ENCODE peak calls at places on chromosomes 13 and 19, in seven cellular contexts. One of them, this sample, is unnamed.

GRCh38 chr13:98942997-98943396 is 34.9 kb downstream of the DOCK9 start:
- DNase-seq in fibroblast of pulmonary artery: no peak
- DNase-seq in choroid plexus epithelial cell: no peak
- DNase-seq in AG09309: no peak
- DNase-seq in AG09319: no peak
- DNase-seq in brain microvascular endothelial cell: no peak
- DNase-seq in AG04449: no peak
- DNase-seq in this sample: no peak

GRCh38 chr13:108086678-108087077 is 128.7 kb downstream of the LIG4 start:
- DNase-seq in fibroblast of pulmonary artery: peak
- DNase-seq in choroid plexus epithelial cell: peak
- DNase-seq in AG09309: peak
- DNase-seq in AG09319: no peak
- DNase-seq in brain microvascular endothelial cell: peak
- DNase-seq in AG04449: no peak
- DNase-seq in this sample: peak

GRCh38 chr13:58955546-58956385 is 1208.0 kb downstream of the DIAPH3 start:
- DNase-seq in fibroblast of pulmonary artery: no peak
- DNase-seq in choroid plexus epithelial cell: no peak
- DNase-seq in AG09309: no peak
- DNase-seq in AG09319: no peak
- DNase-seq in brain microvascular endothelial cell: no peak
- DNase-seq in AG04449: no peak
- DNase-seq in this sample: no peak

GRCh38 chr13:42047561-42048322 is 706 bp upstream of the DGKH start:
- DNase-seq in fibroblast of pulmonary artery: peak
- DNase-seq in choroid plexus epithelial cell: peak
- DNase-seq in AG09309: no peak
- DNase-seq in AG09319: no peak
- DNase-seq in brain microvascular endothelial cell: peak
- DNase-seq in AG04449: no peak
- DNase-seq in this sample: peak

GRCh38 chr19:47036233-47036651 is 12.2 kb downstream of the TMEM160 start:
- DNase-seq in fibroblast of pulmonary artery: no peak
- DNase-seq in choroid plexus epithelial cell: no peak
- DNase-seq in AG09309: no peak
- DNase-seq in AG09319: no peak
- DNase-seq in brain microvascular endothelial cell: no peak
- DNase-seq in AG04449: no peak
- DNase-seq in this sample: peak

GRCh38 chr19:39471756-39472536 is 8.7 kb upstream of the TIMM50 start:
- DNase-seq in fibroblast of pulmonary artery: no peak
- DNase-seq in choroid plexus epithelial cell: no peak
- DNase-seq in AG09309: no peak
- DNase-seq in AG09319: no peak
- DNase-seq in brain microvascular endothelial cell: no peak
- DNase-seq in AG04449: no peak
- DNase-seq in this sample: no peak

GRCh38 chr19:53102701-53103140 is 501 bp downstream of the ZNF160 start:
- DNase-seq in fibroblast of pulmonary artery: peak
- DNase-seq in choroid plexus epithelial cell: peak
- DNase-seq in AG09309: no peak
- DNase-seq in AG09319: no peak
- DNase-seq in brain microvascular endothelial cell: peak
- DNase-seq in AG04449: no peak
- DNase-seq in this sample: peak

GRCh38 chr13:99384468-99384867 is 77.3 kb upstream of the GPR183 start:
- DNase-seq in fibroblast of pulmonary artery: no peak
- DNase-seq in choroid plexus epithelial cell: no peak
- DNase-seq in AG09309: no peak
- DNase-seq in AG09319: no peak
- DNase-seq in brain microvascular endothelial cell: no peak
- DNase-seq in AG04449: no peak
- DNase-seq in this sample: no peak

GRCh38 chr19:9720541-9720940 is 45.6 kb upstream of the ZNF562 start:
- DNase-seq in fibroblast of pulmonary artery: no peak
- DNase-seq in choroid plexus epithelial cell: no peak
- DNase-seq in AG09309: no peak
- DNase-seq in AG09319: no peak
- DNase-seq in brain microvascular endothelial cell: no peak
- DNase-seq in AG04449: no peak
- DNase-seq in this sample: no peak

GRCh38 chr19:49997709-49998108 is 27.5 kb downstream of the VRK3 start:
- DNase-seq in fibroblast of pulmonary artery: peak
- DNase-seq in choroid plexus epithelial cell: peak
- DNase-seq in AG09309: no peak
- DNase-seq in AG09319: no peak
- DNase-seq in brain microvascular endothelial cell: peak
- DNase-seq in AG04449: no peak
- DNase-seq in this sample: peak

GRCh38 chr13:48985751-48986150 is 10.0 kb downstream of the FNDC3A start:
- DNase-seq in fibroblast of pulmonary artery: no peak
- DNase-seq in choroid plexus epithelial cell: no peak
- DNase-seq in AG09309: no peak
- DNase-seq in AG09319: no peak
- DNase-seq in brain microvascular endothelial cell: no peak
- DNase-seq in AG04449: no peak
- DNase-seq in this sample: no peak

GRCh38 chr19:42289556-42290041 is 12.3 kb upstream of the PRR19 start:
- DNase-seq in fibroblast of pulmonary artery: no peak
- DNase-seq in choroid plexus epithelial cell: no peak
- DNase-seq in AG09309: no peak
- DNase-seq in AG09319: no peak
- DNase-seq in brain microvascular endothelial cell: no peak
- DNase-seq in AG04449: no peak
- DNase-seq in this sample: no peak

DNA sequence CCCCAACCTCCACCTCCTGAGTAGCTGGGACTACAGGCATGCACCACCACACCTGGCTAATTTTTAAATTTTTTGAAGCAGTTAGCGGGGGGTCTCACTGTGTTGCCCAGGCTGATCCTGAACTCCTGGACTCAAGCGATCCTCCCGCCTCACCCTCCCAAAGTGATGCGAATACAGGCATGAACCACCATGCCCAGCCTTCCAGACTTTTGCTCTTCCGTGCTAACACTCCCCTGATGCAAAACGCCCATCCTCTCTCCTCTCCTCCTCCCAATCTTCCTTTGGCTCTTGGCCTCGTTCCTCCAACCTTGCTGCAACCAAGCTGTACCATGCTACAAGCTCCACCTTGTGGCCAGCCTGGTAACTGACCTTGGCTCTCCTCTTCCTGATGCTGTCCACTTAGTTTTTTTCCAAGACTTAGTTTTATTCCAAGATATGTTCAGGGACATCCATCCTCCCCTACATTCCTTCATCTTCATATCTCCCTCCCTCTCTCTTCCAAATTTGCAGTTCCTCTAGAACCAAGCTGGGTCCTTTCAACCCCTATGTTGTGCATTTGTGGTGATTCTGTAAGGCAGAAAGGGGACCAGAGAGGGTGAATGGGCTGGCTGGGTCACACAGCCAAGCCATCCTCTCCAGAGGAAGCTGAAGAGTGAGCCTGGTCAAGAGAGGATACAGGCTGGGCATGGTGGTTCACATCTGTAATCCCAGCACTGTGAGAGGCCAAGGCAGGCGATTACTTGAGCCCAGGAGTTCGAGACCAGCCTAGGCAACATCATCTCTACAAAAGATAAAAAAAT is 32.8 kb downstream of the TINCR start:
- DNase-seq in fibroblast of pulmonary artery: no peak
- DNase-seq in choroid plexus epithelial cell: peak
- DNase-seq in AG09309: no peak
- DNase-seq in AG09319: no peak
- DNase-seq in brain microvascular endothelial cell: no peak
- DNase-seq in AG04449: no peak
- DNase-seq in this sample: peak
- TF ChIP-seq CTCF in fibroblast of pulmonary artery: peak
- TF ChIP-seq CTCF in choroid plexus epithelial cell: peak
- TF ChIP-seq CTCF in AG09309: peak
- TF ChIP-seq CTCF in AG09319: peak
- TF ChIP-seq CTCF in brain microvascular endothelial cell: peak
- TF ChIP-seq CTCF in AG04449: peak
- TF ChIP-seq CTCF in this sample: peak

GRCh38 chr19:56076413-56076998 is 44.6 kb downstream of the ZNF787 start:
- DNase-seq in fibroblast of pulmonary artery: peak
- DNase-seq in choroid plexus epithelial cell: peak
- DNase-seq in AG09309: peak
- DNase-seq in AG09319: peak
- DNase-seq in brain microvascular endothelial cell: peak
- DNase-seq in AG04449: peak
- DNase-seq in this sample: peak
- TF ChIP-seq CTCF in fibroblast of pulmonary artery: peak
- TF ChIP-seq CTCF in choroid plexus epithelial cell: peak
- TF ChIP-seq CTCF in AG09309: peak
- TF ChIP-seq CTCF in AG09319: peak
- TF ChIP-seq CTCF in brain microvascular endothelial cell: peak
- TF ChIP-seq CTCF in AG04449: peak
- TF ChIP-seq CTCF in this sample: peak

DNA sequence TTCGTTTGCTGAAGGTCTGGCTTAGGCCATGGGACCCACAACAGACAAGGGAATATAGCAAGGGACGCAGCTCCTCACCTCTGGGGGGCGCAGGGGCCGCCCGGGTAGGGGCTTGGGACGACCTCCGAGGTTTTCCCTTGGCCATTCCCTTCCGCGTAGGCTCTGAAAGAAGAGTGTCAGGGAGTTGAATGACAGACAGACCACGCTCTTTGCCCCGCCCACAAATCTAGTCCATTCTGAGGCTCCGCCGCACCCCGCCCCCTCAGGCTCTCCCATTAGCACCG is 11.4 kb upstream of the ZNF414 start:
- DNase-seq in fibroblast of pulmonary artery: no peak
- DNase-seq in choroid plexus epithelial cell: no peak
- DNase-seq in AG09309: no peak
- DNase-seq in AG09319: no peak
- DNase-seq in brain microvascular endothelial cell: no peak
- DNase-seq in AG04449: no peak
- DNase-seq in this sample: no peak
- TF ChIP-seq CTCF in fibroblast of pulmonary artery: peak
- TF ChIP-seq CTCF in choroid plexus epithelial cell: peak
- TF ChIP-seq CTCF in AG09309: peak
- TF ChIP-seq CTCF in AG09319: peak
- TF ChIP-seq CTCF in brain microvascular endothelial cell: peak
- TF ChIP-seq CTCF in AG04449: peak
- TF ChIP-seq CTCF in this sample: no peak

GRCh38 chr19:56155124-56155687 is 14.1 kb downstream of the ZNF444 start:
- DNase-seq in fibroblast of pulmonary artery: no peak
- DNase-seq in choroid plexus epithelial cell: peak
- DNase-seq in AG09309: no peak
- DNase-seq in AG09319: no peak
- DNase-seq in brain microvascular endothelial cell: no peak
- DNase-seq in AG04449: no peak
- DNase-seq in this sample: no peak
- TF ChIP-seq CTCF in fibroblast of pulmonary artery: peak
- TF ChIP-seq CTCF in choroid plexus epithelial cell: peak
- TF ChIP-seq CTCF in AG09309: peak
- TF ChIP-seq CTCF in AG09319: no peak
- TF ChIP-seq CTCF in brain microvascular endothelial cell: peak
- TF ChIP-seq CTCF in AG04449: peak
- TF ChIP-seq CTCF in this sample: peak